ENCODE peak calls at places on chromosomes 3 and 15, in ten cellular contexts. One of them, this sample, is unnamed.

GRCh38 chr3:28348286-28348636 is 260 bp upstream of the ZCWPW2 start:
- DNase-seq in NB4: no peak
- DNase-seq in D341Med: no peak
- DNase-seq in hepatocyte: no peak
- DNase-seq in NT2/D1: no peak
- DNase-seq in activated T-cell treated with anti-CD3 and anti-CD28 coated beads, Interleukin-2, amount 50 U/mL, for 72 hours: no peak
- DNase-seq in AG08396: peak
- DNase-seq in heart left ventricle: no peak
- DNase-seq in epithelial cell of esophagus: peak
- DNase-seq in GM03348: peak
- DNase-seq in this sample: peak

GRCh38 chr15:100891316-100892012 is 11.8 kb downstream of the ALDH1A3 start:
- DNase-seq in NT2/D1: no peak
- DNase-seq in GM03348: no peak
- DNase-seq in activated T-cell treated with anti-CD3 and anti-CD28 coated beads, Interleukin-2, amount 50 U/mL, for 72 hours: no peak
- DNase-seq in AG08396: no peak
- DNase-seq in epithelial cell of esophagus: no peak
- DNase-seq in NB4: no peak
- DNase-seq in hepatocyte: no peak
- DNase-seq in heart left ventricle: no peak
- DNase-seq in D341Med: no peak
- DNase-seq in this sample: no peak

GRCh38 chr3:81302045-81302444 is 459.4 kb downstream of the GBE1 start:
- DNase-seq in NT2/D1: peak
- DNase-seq in NB4: peak
- DNase-seq in hepatocyte: peak
- DNase-seq in D341Med: peak
- DNase-seq in heart left ventricle: no peak
- DNase-seq in epithelial cell of esophagus: peak
- DNase-seq in AG08396: peak
- DNase-seq in GM03348: peak
- DNase-seq in activated T-cell treated with anti-CD3 and anti-CD28 coated beads, Interleukin-2, amount 50 U/mL, for 72 hours: peak
- DNase-seq in this sample: peak

GRCh38 chr3:158097571-158098553 is 8.4 kb downstream of the SHOX2 start:
- DNase-seq in heart left ventricle: peak
- DNase-seq in activated T-cell treated with anti-CD3 and anti-CD28 coated beads, Interleukin-2, amount 50 U/mL, for 72 hours: peak
- DNase-seq in AG08396: peak
- DNase-seq in GM03348: no peak
- DNase-seq in NT2/D1: peak
- DNase-seq in hepatocyte: peak
- DNase-seq in NB4: peak
- DNase-seq in epithelial cell of esophagus: peak
- DNase-seq in D341Med: peak
- DNase-seq in this sample: peak

GRCh38 chr3:187628169-187628568 is 42.0 kb downstream of the SST start:
- DNase-seq in activated T-cell treated with anti-CD3 and anti-CD28 coated beads, Interleukin-2, amount 50 U/mL, for 72 hours: no peak
- DNase-seq in NB4: no peak
- DNase-seq in epithelial cell of esophagus: no peak
- DNase-seq in NT2/D1: peak
- DNase-seq in heart left ventricle: no peak
- DNase-seq in D341Med: no peak
- DNase-seq in GM03348: no peak
- DNase-seq in hepatocyte: no peak
- DNase-seq in AG08396: no peak
- DNase-seq in this sample: no peak

GRCh38 chr15:57895291-57895690 is 170.2 kb downstream of the ALDH1A2 start:
- DNase-seq in GM03348: no peak
- DNase-seq in D341Med: no peak
- DNase-seq in NT2/D1: no peak
- DNase-seq in AG08396: no peak
- DNase-seq in epithelial cell of esophagus: no peak
- DNase-seq in NB4: no peak
- DNase-seq in heart left ventricle: no peak
- DNase-seq in activated T-cell treated with anti-CD3 and anti-CD28 coated beads, Interleukin-2, amount 50 U/mL, for 72 hours: no peak
- DNase-seq in hepatocyte: no peak
- DNase-seq in this sample: no peak

GRCh38 chr15:74421302-74422245 is 12.2 kb downstream of the SEMA7A start:
- DNase-seq in AG08396: no peak
- DNase-seq in GM03348: no peak
- DNase-seq in epithelial cell of esophagus: no peak
- DNase-seq in NT2/D1: no peak
- DNase-seq in hepatocyte: no peak
- DNase-seq in D341Med: no peak
- DNase-seq in heart left ventricle: no peak
- DNase-seq in NB4: no peak
- DNase-seq in activated T-cell treated with anti-CD3 and anti-CD28 coated beads, Interleukin-2, amount 50 U/mL, for 72 hours: no peak
- DNase-seq in this sample: no peak

GRCh38 chr15:51759557-51760070 is 8.2 kb downstream of the TMOD2 start:
- DNase-seq in hepatocyte: peak
- DNase-seq in AG08396: peak
- DNase-seq in D341Med: no peak
- DNase-seq in NB4: peak
- DNase-seq in activated T-cell treated with anti-CD3 and anti-CD28 coated beads, Interleukin-2, amount 50 U/mL, for 72 hours: no peak
- DNase-seq in epithelial cell of esophagus: peak
- DNase-seq in heart left ventricle: no peak
- DNase-seq in NT2/D1: no peak
- DNase-seq in GM03348: peak
- DNase-seq in this sample: peak

GRCh38 chr15:63554337-63554927 is 42.8 kb upstream of the FBXL22 start:
- DNase-seq in hepatocyte: no peak
- DNase-seq in GM03348: no peak
- DNase-seq in NT2/D1: no peak
- DNase-seq in activated T-cell treated with anti-CD3 and anti-CD28 coated beads, Interleukin-2, amount 50 U/mL, for 72 hours: no peak
- DNase-seq in epithelial cell of esophagus: no peak
- DNase-seq in D341Med: no peak
- DNase-seq in NB4: no peak
- DNase-seq in heart left ventricle: no peak
- DNase-seq in AG08396: no peak
- DNase-seq in this sample: no peak